ENCODE peak calls at places on chromosomes 3 and 15, in seven cellular contexts. Q, T, E, O, G, V and D are unnamed samples.

GRCh38 chr15:101710806-101711205 is 13.5 kb downstream of the TARS3 start:
- DNase-seq in Q (peak; percentile 10), T (no peak), E (peak; percentile 79), O (peak; percentile 23), G (no peak), V (peak; percentile 64), D (peak; percentile 40)

GRCh38 chr3:46946856-46947544 is 29.5 kb downstream of the CCDC12 start:
- DNase-seq in Q (peak; percentile 45), T (peak; percentile 76), E (no peak), O (no peak), G (no peak), V (no peak), D (no peak)

GRCh38 chr15:48029656-48030055 is 91.1 kb upstream of the SLC24A5 start:
- DNase-seq in Q (no peak), T (no peak), E (no peak), O (no peak), G (no peak), V (no peak), D (peak; percentile 12)

GRCh38 chr3:141105828-141106628 is 54.9 kb downstream of the SPSB4 start:
- DNase-seq in Q (peak; percentile 74), T (peak; percentile 73), E (peak; percentile 85), O (peak; percentile 69), G (peak; percentile 89), V (peak; percentile 90), D (peak; percentile 87)

GRCh38 chr3:18441521-18441920 is 16.4 kb upstream of the SATB1 start:
- DNase-seq in Q (no peak), T (no peak), E (no peak), O (no peak), G (no peak), V (no peak), D (no peak)

GRCh38 chr3:120645083-120645800 is 36.8 kb downstream of the HGD start:
- DNase-seq in Q (no peak), T (no peak), E (peak; percentile 15), O (no peak), G (no peak), V (no peak), D (no peak)

GRCh38 chr3:42831321-42831713 is 22.1 kb downstream of the ACKR2 start:
- DNase-seq in Q (peak; percentile 73), T (peak; percentile 75), E (peak; percentile 43), O (no peak), G (peak; percentile 80), V (peak; percentile 61), D (peak; percentile 36)

GRCh38 chr3:56939759-56940323 is 120.6 kb upstream of the SPATA12 start:
- DNase-seq in Q (no peak), T (no peak), E (no peak), O (no peak), G (no peak), V (no peak), D (no peak)

GRCh38 chr15:73596214-73596613 is 37.0 kb downstream of the NPTN start:
- DNase-seq in Q (no peak), T (no peak), E (peak; percentile 44), O (no peak), G (no peak), V (no peak), D (peak; percentile 5)

GRCh38 chr3:11290743-11291680 is 18.8 kb downstream of the ATG7 start:
- DNase-seq in Q (no peak), T (peak; percentile 61), E (peak; percentile 34), O (no peak), G (no peak), V (peak; percentile 65), D (peak; percentile 57)

GRCh38 chr3:133758969-133759739 is 13.0 kb downstream of the TF start:
- DNase-seq in Q (no peak), T (no peak), E (no peak), O (no peak), G (peak; percentile 17), V (no peak), D (no peak)

GRCh38 chr3:42600111-42600957 is at the start of gene NKTR:
- DNase-seq in Q (peak; percentile 97), T (peak; percentile 99), E (peak; percentile 95), O (peak; percentile 97), G (peak; percentile 99), V (peak; percentile 98), D (peak; percentile 99)

GRCh38 chr3:122920986-122921385 is 106.6 kb downstream of the SEMA5B start:
- DNase-seq in Q (no peak), T (no peak), E (no peak), O (no peak), G (no peak), V (no peak), D (no peak)

GRCh38 chr15:35260961-35261360 is 175.9 kb upstream of the NANOGP8 start:
- DNase-seq in Q (no peak), T (no peak), E (peak; percentile 47), O (no peak), G (no peak), V (peak; percentile 12), D (no peak)

GRCh38 chr3:114527036-114527644 is 233.3 kb downstream of the TIGIT start:
- DNase-seq in Q (peak; percentile 9), T (no peak), E (peak; percentile 41), O (no peak), G (peak; percentile 31), V (peak; percentile 61), D (no peak)

DNA sequence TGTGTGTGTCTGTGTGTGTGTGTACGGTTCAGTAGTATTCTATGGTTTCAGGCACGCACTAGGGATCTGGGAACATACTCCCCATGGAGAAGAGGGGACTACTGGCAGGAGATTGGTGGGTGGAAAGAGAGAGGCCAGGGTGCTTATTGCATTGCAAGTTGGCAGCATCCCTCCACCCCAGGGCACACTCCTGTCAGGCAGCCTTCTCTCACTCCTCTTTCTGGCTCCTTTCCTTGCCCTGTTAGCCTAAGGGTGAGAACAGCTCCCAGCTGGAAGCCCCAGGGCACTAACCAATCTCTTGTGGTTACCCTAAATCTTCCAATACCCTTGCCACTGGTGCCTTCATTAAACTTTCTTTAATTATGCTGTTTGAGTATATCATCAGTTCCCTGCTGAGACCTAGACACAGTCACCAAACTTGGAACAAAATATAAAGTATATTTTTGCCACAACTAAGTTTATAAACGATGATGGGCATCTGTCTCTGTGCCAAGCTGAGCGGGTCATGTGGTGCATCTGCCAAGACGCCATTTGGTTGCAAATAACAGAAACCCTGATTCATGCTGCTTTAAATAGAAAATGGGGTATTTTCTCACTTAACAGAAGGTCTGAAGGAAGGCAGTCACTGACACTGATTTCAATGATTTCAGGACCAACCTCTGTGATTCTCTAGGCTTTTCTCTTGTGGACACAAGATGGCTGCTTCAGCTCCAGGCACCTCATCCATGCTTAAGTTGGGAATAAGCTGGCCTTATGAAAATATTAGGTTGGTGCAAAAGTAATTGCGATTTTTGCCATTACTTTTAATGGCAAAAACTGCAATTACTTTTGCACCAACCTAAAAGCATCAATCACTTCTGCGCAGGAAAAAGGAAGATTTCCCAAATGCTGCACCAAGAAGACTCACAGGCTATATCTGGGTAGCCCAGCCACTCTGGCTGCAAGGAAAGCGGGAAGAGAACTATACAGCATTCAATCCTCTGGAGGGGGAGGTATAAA is 476.9 kb upstream of the PROK2 start:
- DNase-seq in Q (no peak), T (no peak), E (no peak), O (no peak), G (no peak), V (peak; percentile 51), D (no peak)
- H3K4me3 ChIP-seq in Q (no peak overlapping the region), T (no peak overlapping the region), E (no peak overlapping the region), O (no peak overlapping the region), G (no peak overlapping the region), V (no peak overlapping the region), D (no peak overlapping the region)

DNA sequence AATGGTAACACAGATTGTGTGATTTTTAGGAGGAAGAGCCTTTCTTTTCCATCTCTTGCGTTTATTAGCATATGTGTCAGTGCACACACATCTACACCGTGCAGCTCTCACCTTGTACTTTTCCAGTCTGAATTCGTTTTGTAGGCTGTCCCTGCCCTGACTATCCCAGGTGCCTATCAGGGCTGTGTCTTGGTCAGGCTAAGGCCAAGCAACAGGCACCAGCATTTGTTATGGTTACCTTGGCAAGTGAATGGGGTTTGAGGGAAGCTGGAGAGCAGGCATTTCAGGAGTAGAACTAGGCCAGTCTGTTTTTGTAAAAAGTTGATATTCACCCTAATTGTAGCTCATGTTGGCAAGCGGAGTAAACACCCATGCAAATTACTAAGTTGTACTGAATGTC is 489.5 kb upstream of the TPRG1 start:
- DNase-seq in Q (no peak), T (no peak), E (no peak), O (no peak), G (no peak), V (no peak), D (no peak)
- TF ChIP-seq CTCF in Q (no peak), T (no peak), E (no peak), O (no peak), G (no peak), V (no peak), D (no peak)

GRCh38 chr15:36400936-36401585 is 178.4 kb upstream of the CDIN1 start:
- DNase-seq in Q (no peak), T (no peak), E (peak; percentile 48), O (no peak), G (no peak), V (no peak), D (no peak)

GRCh38 chr15:36399276-36399675 is 180.2 kb upstream of the CDIN1 start:
- DNase-seq in Q (no peak), T (no peak), E (no peak), O (no peak), G (no peak), V (no peak), D (no peak)

GRCh38 chr15:36403351-36403750 is 176.1 kb upstream of the CDIN1 start:
- DNase-seq in Q (no peak), T (no peak), E (no peak), O (no peak), G (no peak), V (no peak), D (no peak)

GRCh38 chr15:36398212-36398611 is 181.2 kb upstream of the CDIN1 start:
- DNase-seq in Q (no peak), T (no peak), E (no peak), O (no peak), G (no peak), V (no peak), D (no peak)

DNA sequence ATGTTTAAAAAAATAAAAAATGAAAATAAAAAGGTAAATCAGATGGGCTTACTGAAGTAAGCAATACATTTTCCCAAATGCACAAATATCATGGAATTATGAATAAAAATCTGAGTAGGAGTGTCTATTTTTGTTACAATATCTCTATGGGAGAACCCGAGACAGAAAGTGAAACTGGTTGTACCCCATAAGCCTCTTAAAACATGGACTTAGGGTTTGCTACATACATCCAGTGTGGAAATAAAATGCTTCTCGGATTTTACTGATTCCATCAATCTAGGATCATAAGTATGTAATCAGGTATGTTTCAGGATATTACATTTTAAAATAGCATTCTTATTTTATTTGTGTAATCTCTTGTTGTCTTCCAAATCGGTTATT is 177.8 kb upstream of the CDIN1 start:
- DNase-seq in Q (no peak), T (no peak), E (no peak), O (no peak), G (no peak), V (no peak), D (no peak)
- H3K4me3 ChIP-seq in Q (no peak overlapping the region), T (no peak overlapping the region), E (no peak overlapping the region), O (no peak overlapping the region), G (no peak overlapping the region), V (peak overlapping the region; percentile 23), D (no peak overlapping the region)

DNA sequence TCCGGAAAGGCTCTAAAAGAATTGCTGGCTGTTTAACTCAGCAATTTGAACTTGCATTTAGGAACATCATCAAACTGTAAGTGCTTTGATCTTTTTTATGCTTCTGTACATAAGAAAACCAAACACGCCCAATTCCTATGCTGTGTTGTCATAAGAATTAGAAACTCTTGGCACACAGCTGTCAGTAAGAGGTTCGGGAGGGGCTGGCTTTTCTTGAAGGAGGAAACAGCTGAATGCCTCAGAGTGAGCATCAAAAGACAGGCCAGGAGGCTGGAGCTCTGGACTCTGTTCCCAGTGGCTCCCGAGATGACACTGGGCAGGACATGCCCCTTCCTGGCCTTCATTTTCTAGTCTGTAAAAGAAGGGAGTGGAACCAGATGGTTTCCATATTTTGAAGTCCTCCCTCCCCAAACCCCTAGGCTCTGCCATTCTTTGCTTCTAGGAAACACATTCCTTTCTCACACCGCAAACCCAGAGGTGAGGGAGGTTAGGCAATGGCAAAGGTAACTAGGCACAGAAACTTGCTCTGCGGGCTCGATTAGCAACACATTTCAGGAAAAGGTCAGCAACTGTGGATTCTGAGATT is 73.8 kb upstream of the DLG1 start:
- DNase-seq in Q (peak; percentile 66), T (no peak), E (peak; percentile 97), O (peak; percentile 69), G (no peak), V (peak; percentile 88), D (peak; percentile 92)
- TF ChIP-seq CTCF in Q (no peak), T (no peak), E (no peak), O (no peak), G (no peak), V (no peak), D (no peak)